ENCODE peak calls at places on chromosomes 12 and 14, in ten cellular contexts. F is fibroblast of the conjunctiva; L is naive thymus-derived CD8-positive, alpha-beta T cell; M is iris pigment epithelial cell; I is suprapubic skin; U is EL; T is progenitor cell of endocrine pancreas; S is HTR-8/SVneo; O is kidney tubule cell; X is endodermal cell. E is an unnamed sample.
A peak's percentile ranks its signal among the peaks of the same experiment; 100 is the strongest.

GRCh38 chr12:34398706-34399630 is 376.7 kb downstream of the ALG10 start:
- DNase-seq in F (no peak), L (no peak), M (no peak), I (peak; percentile 43), U (no peak), T (peak; percentile 9), S (no peak), O (no peak), X (peak; percentile 22), E (peak; percentile 62)

GRCh38 chr12:130953783-130954543 is at the start of gene ADGRD1:
- DNase-seq in F (peak; percentile 65), L (no peak), M (peak; percentile 56), I (no peak), U (peak; percentile 19), T (no peak), S (no peak), O (peak; percentile 3), X (peak; percentile 83), E (no peak)

GRCh38 chr12:113239811-113240331 is 18.6 kb downstream of the TPCN1 start:
- DNase-seq in F (no peak), L (no peak), M (no peak), I (peak; percentile 62), U (no peak), T (no peak), S (no peak), O (peak; percentile 31), X (peak; percentile 49), E (no peak)

GRCh38 chr12:132836803-132837331 is 8.2 kb upstream of the GOLGA3 start:
- DNase-seq in F (no peak), L (no peak), M (no peak), I (no peak), U (no peak), T (no peak), S (no peak), O (no peak), X (no peak), E (no peak)

GRCh38 chr12:25322918-25323773 is 72.4 kb upstream of the KRAS start:
- DNase-seq in F (no peak), L (no peak), M (peak; percentile 64), I (no peak), U (peak; percentile 24), T (no peak), S (no peak), O (no peak), X (no peak), E (no peak)

GRCh38 chr14:24243336-24243836 is 963 bp upstream of the TINF2 start:
- DNase-seq in F (no peak), L (peak; percentile 18), M (peak; percentile 25), I (no peak), U (no peak), T (no peak), S (no peak), O (peak; percentile 74), X (no peak), E (peak; percentile 75)

GRCh38 chr12:3061129-3061857 is 15.9 kb upstream of the TSPAN9 start:
- DNase-seq in F (no peak), L (no peak), M (peak; percentile 53), I (no peak), U (peak; percentile 43), T (no peak), S (no peak), O (no peak), X (peak; percentile 36), E (no peak)

GRCh38 chr14:55470025-55470424 is 29.6 kb upstream of the TBPL2 start:
- DNase-seq in F (no peak), L (no peak), M (no peak), I (no peak), U (no peak), T (no peak), S (no peak), O (no peak), X (no peak), E (no peak)

GRCh38 chr14:22861651-22862050 is 9.9 kb upstream of the LRP10 start:
- DNase-seq in F (no peak), L (no peak), M (no peak), I (no peak), U (no peak), T (no peak), S (no peak), O (no peak), X (no peak), E (no peak)

GRCh38 chr12:5429741-5430557 is 2.0 kb upstream of the NTF3 start:
- DNase-seq in F (no peak), L (no peak), M (no peak), I (no peak), U (no peak), T (no peak), S (no peak), O (no peak), X (peak; percentile 88), E (no peak)

GRCh38 chr12:108681317-108681716 is 47.6 kb upstream of the SELPLG start:
- DNase-seq in F (no peak), L (no peak), M (no peak), I (no peak), U (no peak), T (no peak), S (no peak), O (no peak), X (no peak), E (no peak)

GRCh38 chr12:68899251-68899771 is 33.7 kb downstream of the CPM start:
- DNase-seq in F (peak; percentile 67), L (no peak), M (peak; percentile 58), I (no peak), U (peak; percentile 88), T (no peak), S (no peak), O (peak; percentile 95), X (peak; percentile 62), E (no peak)

GRCh38 chr14:44494125-44494524 is 13.0 kb downstream of the FSCB start:
- DNase-seq in F (no peak), L (no peak), M (no peak), I (no peak), U (no peak), T (no peak), S (no peak), O (no peak), X (no peak), E (no peak)

GRCh38 chr12:4030938-4031702 is 157.9 kb upstream of the PARP11 start:
- DNase-seq in F (peak; percentile 92), L (peak; percentile 80), M (peak; percentile 99), I (peak; percentile 92), U (peak; percentile 98), T (peak; percentile 97), S (peak; percentile 100), O (peak; percentile 98), X (peak; percentile 99), E (peak; percentile 94)

GRCh38 chr14:69997849-69998248 is 118.6 kb downstream of the SMOC1 start:
- DNase-seq in F (peak; percentile 53), L (no peak), M (peak; percentile 93), I (no peak), U (peak; percentile 13), T (no peak), S (peak; percentile 94), O (peak; percentile 87), X (no peak), E (no peak)

GRCh38 chr12:92786045-92786444 is 83.3 kb downstream of the PLEKHG7 start:
- DNase-seq in F (peak; percentile 16), L (no peak), M (peak; percentile 46), I (no peak), U (peak; percentile 15), T (no peak), S (no peak), O (no peak), X (no peak), E (no peak)

GRCh38 chr12:116431677-116432300 is 127.4 kb upstream of the MAP1LC3B2 start:
- DNase-seq in F (no peak), L (no peak), M (no peak), I (no peak), U (no peak), T (no peak), S (no peak), O (no peak), X (peak; percentile 47), E (no peak)

GRCh38 chr14:74685054-74685453 is 27.8 kb downstream of the AREL1 start:
- DNase-seq in F (no peak), L (no peak), M (no peak), I (no peak), U (no peak), T (no peak), S (no peak), O (no peak), X (no peak), E (no peak)

GRCh38 chr14:36816481-36816880 is 154.8 kb downstream of the PAX9 start:
- DNase-seq in F (no peak), L (no peak), M (no peak), I (no peak), U (no peak), T (no peak), S (no peak), O (no peak), X (no peak), E (no peak)